ENCODE peak calls at places on chromosome 3, in five cellular contexts. I is cardiac muscle cell; H is LNCaP clone FGC; J is astrocyte; A is activated CD8-positive, alpha-beta T cell treated with anti-CD3 and anti-CD28 coated beads for 36 hours. F is an unnamed sample.

GRCh38 chr3:73188707-73189106 is 127.2 kb downstream of the EBLN2 start:
- DNase-seq in I (no peak), H (no peak), J (no peak), A (no peak), F (no peak)

GRCh38 chr3:125194849-125195601 is 17.5 kb downstream of the SLC12A8 start:
- DNase-seq in I (peak; percentile 85), H (no peak), J (peak; percentile 76), A (no peak), F (no peak)

GRCh38 chr3:11568503-11569155 is 75.1 kb downstream of the VGLL4 start:
- DNase-seq in I (peak; percentile 92), H (no peak), J (peak; percentile 95), A (no peak), F (no peak)

GRCh38 chr3:24386458-24386857 is 108.2 kb downstream of the THRB start:
- DNase-seq in I (no peak), H (no peak), J (no peak), A (no peak), F (no peak)

GRCh38 chr3:190340071-190340470 is 17.8 kb upstream of the CLDN1 start:
- DNase-seq in I (no peak), H (no peak), J (peak; percentile 27), A (no peak), F (no peak)

GRCh38 chr3:171810278-171811058 is at the start of gene PLD1:
- DNase-seq in I (peak; percentile 89), H (no peak), J (peak; percentile 68), A (peak; percentile 39), F (peak; percentile 72)

GRCh38 chr3:114846252-114846651 is 300.8 kb downstream of the ZBTB20 start:
- DNase-seq in I (no peak), H (no peak), J (no peak), A (no peak), F (no peak)

GRCh38 chr3:115788921-115789470 is 165.7 kb downstream of the GAP43 start:
- DNase-seq in I (peak; percentile 69), H (no peak), J (peak; percentile 100), A (no peak), F (no peak)

GRCh38 chr3:141366285-141367037 is 1.8 kb upstream of the ZBTB38 start:
- DNase-seq in I (peak; percentile 95), H (no peak), J (peak; percentile 99), A (no peak), F (no peak)

GRCh38 chr3:175187586-175187985 is 328.5 kb downstream of the NAALADL2 start:
- DNase-seq in I (no peak), H (no peak), J (peak; percentile 75), A (no peak), F (no peak)

GRCh38 chr3:182259579-182259978 is 533.7 kb upstream of the ATP11B start:
- DNase-seq in I (peak; percentile 2), H (no peak), J (peak; percentile 28), A (no peak), F (no peak)

GRCh38 chr3:147618636-147619035 is 209.5 kb downstream of the ZIC1 start:
- DNase-seq in I (no peak), H (no peak), J (no peak), A (no peak), F (no peak)

GRCh38 chr3:21042184-21042583 is 708.8 kb downstream of the ZNF385D start:
- DNase-seq in I (no peak), H (no peak), J (no peak), A (no peak), F (no peak)

GRCh38 chr3:52495777-52496602 is 852 bp downstream of the STAB1 start:
- DNase-seq in I (peak; percentile 60), H (no peak), J (peak; percentile 42), A (no peak), F (no peak)

GRCh38 chr3:127275287-127275781 is 12.5 kb downstream of the PRR20G start:
- DNase-seq in I (peak; percentile 5), H (no peak), J (peak; percentile 45), A (no peak), F (no peak)

GRCh38 chr3:149390772-149391212 is 13.3 kb upstream of the TM4SF1 start:
- DNase-seq in I (no peak), H (no peak), J (no peak), A (no peak), F (no peak)

GRCh38 chr3:45414823-45415222 is 26.4 kb downstream of the LARS2 start:
- DNase-seq in I (no peak), H (no peak), J (no peak), A (no peak), F (peak; percentile 18)

GRCh38 chr3:67650084-67650483 is 4.3 kb downstream of the SUCLG2 start:
- DNase-seq in I (no peak), H (no peak), J (no peak), A (no peak), F (no peak)

GRCh38 chr3:177982034-177982433 is 554.2 kb upstream of the KCNMB2 start:
- DNase-seq in I (no peak), H (no peak), J (peak; percentile 81), A (no peak), F (no peak)

GRCh38 chr3:108518895-108519294 is 8.5 kb upstream of the MYH15 start:
- DNase-seq in I (peak; percentile 10), H (no peak), J (no peak), A (no peak), F (no peak)

GRCh38 chr3:52093751-52094525 is 37.6 kb upstream of the DUSP7 start:
- DNase-seq in I (peak; percentile 64), H (no peak), J (peak; percentile 49), A (no peak), F (no peak)

GRCh38 chr3:183253364-183253960 is 409 bp downstream of the B3GNT5 start:
- DNase-seq in I (peak; percentile 86), H (no peak), J (peak; percentile 48), A (peak; percentile 41), F (peak; percentile 24)

GRCh38 chr3:29514912-29515311 is 234.0 kb downstream of the RBMS3 start:
- DNase-seq in I (no peak), H (no peak), J (no peak), A (no peak), F (no peak)

GRCh38 chr3:142993958-142994442 is 7.4 kb upstream of the U2SURP start:
- DNase-seq in I (peak; percentile 89), H (no peak), J (peak; percentile 36), A (peak; percentile 81), F (peak; percentile 69)

GRCh38 chr3:59970384-59970783 is 920.6 kb upstream of the CFAP20DC start:
- DNase-seq in I (no peak), H (no peak), J (no peak), A (no peak), F (no peak)

GRCh38 chr3:59970796-59971195 is 921.0 kb upstream of the CFAP20DC start:
- DNase-seq in I (no peak), H (no peak), J (no peak), A (no peak), F (no peak)

GRCh38 chr3:59968510-59968909 is 918.7 kb upstream of the CFAP20DC start:
- DNase-seq in I (no peak), H (no peak), J (peak; percentile 1), A (no peak), F (no peak)
- TF ChIP-seq CTCF in I (no peak), H (no peak), J (no peak), A (no peak), F (no peak)

GRCh38 chr3:119924111-119925094 is 142.5 kb downstream of the NR1I2 start:
- DNase-seq in I (no peak), H (no peak), J (no peak), A (no peak), F (no peak)

DNA sequence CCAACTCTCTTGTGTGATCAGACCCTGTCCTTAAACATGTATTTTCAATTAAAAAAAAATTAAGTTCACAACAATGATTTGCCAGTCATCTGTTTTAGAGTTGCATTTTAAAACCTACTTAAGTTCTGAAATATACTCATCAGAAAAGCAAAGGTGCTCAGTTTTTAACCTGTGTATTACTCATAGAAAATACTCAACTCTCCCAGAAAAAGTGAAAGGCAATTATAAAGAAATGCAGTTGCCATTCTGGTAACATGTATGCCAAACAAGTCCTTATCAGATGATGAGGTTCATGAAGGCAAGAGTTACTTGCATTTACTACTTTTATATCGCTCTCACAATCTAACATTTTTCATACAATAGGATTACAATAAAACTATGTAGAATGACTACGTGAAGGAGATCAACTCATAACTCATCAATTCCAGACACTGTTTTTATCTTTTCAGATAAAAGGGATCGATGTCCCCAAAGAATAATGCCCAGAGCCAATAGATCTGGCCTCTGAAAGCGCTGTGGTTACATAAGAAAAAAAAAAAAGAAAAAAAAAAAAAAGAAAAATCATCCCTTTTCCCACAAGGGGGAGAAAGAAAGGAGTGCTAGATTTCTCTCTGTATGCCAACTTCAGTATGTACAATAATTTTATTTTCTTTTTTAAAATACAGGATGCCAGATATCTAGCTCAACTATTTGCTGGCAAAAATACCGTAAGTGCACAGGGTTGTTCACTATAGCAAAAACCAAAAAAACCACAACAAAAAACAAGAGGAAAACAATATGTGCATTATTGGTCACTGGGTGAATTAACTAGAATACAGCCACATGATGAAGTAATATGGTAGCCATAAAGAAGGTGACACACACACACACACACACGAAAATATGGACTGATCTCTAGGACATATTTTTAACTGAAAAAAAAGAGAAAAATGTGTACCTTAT is 137.4 kb downstream of the NR1I2 start:
- DNase-seq in I (no peak), H (no peak), J (no peak), A (no peak), F (no peak)
- TF ChIP-seq CTCF in I (no peak), H (no peak), J (peak; percentile 11), A (no peak), F (no peak)

GRCh38 chr3:139324456-139324855 is 19.4 kb upstream of the MRPS22 start:
- DNase-seq in I (no peak), H (no peak), J (no peak), A (no peak), F (no peak)

GRCh38 chr3:139327231-139327630 is 16.6 kb upstream of the MRPS22 start:
- DNase-seq in I (no peak), H (no peak), J (no peak), A (no peak), F (no peak)

GRCh38 chr3:139326707-139327106 is 17.1 kb upstream of the MRPS22 start:
- DNase-seq in I (no peak), H (no peak), J (no peak), A (no peak), F (no peak)

GRCh38 chr3:139326131-139326530 is 17.7 kb upstream of the MRPS22 start:
- DNase-seq in I (no peak), H (no peak), J (no peak), A (no peak), F (no peak)

DNA sequence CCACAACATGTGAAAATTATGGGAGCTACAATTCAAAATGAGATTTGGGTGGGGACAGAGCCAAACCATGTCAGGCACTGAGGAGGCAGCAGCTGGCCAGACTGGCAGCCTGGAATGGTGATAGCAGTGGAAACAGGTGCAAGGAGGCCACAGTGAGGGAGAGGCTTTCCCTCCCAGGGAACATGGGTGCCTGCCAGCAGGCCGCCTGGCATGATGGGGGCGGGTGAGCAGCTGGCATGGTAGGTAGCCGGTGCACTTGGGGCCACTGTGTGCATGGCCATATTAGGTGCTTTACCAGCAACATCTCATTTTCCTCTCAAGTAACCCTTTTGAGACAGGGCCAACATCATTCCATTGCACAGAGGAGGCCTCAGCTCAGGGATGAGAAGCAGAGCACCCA is 18.3 kb upstream of the MRPS22 start:
- DNase-seq in I (no peak), H (no peak), J (no peak), A (no peak), F (no peak)
- TF ChIP-seq CTCF in I (no peak), H (no peak), J (no peak), A (no peak), F (no peak)

DNA sequence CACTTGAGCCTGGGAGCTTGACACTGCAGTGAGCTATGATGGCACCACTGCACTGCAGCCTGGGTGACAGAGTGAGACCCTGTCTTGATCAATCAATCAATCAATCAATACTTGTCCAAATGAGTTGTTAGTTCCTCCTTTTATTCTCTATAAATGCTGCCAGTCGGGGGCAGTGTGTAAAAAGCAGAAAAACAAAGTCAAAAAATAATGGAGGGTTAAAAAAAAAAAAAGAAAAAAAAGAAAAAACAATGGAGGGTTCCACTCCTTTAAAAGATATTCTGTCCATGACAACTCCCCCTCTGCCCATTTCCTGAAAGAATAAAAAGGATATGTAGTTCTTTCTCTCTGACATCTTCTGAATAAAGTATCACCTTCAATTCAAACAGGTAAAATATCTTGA is 1068.6 kb downstream of the FHIT start:
- DNase-seq in I (no peak), H (no peak), J (no peak), A (no peak), F (no peak)
- TF ChIP-seq CTCF in I (no peak), H (no peak), J (no peak), A (no peak), F (no peak)

F was measured in GM10248.